ENCODE peak calls at places on chromosomes 4 and X, in four cellular contexts. One of them, this sample, is unnamed.

GRCh38 chr4:158970786-158971185 is 132.1 kb upstream of the RAPGEF2 start:
- DNase-seq in suprapubic skin: no peak
- DNase-seq in pancreas: no peak
- DNase-seq in fibroblast of lung: peak; percentile 39
- DNase-seq in this sample: no peak

GRCh38 chrX:13254870-13255269 is 65.0 kb downstream of the ATXN3L start:
- DNase-seq in fibroblast of lung: no peak
- DNase-seq in suprapubic skin: no peak
- DNase-seq in pancreas: no peak
- DNase-seq in this sample: no peak

GRCh38 chr4:54228064-54228527 is 997 bp upstream of the PDGFRA start:
- DNase-seq in pancreas: peak; percentile 53
- DNase-seq in suprapubic skin: peak; percentile 83
- DNase-seq in fibroblast of lung: peak; percentile 68
- DNase-seq in this sample: peak; percentile 83

GRCh38 chrX:18895157-18895952 is 88.6 kb downstream of the PHKA2 start:
- DNase-seq in pancreas: no peak
- DNase-seq in fibroblast of lung: no peak
- DNase-seq in suprapubic skin: peak; percentile 39
- DNase-seq in this sample: no peak

GRCh38 chr4:113248320-113248719 is 198.9 kb downstream of the ANK2 start:
- DNase-seq in suprapubic skin: no peak
- DNase-seq in fibroblast of lung: no peak
- DNase-seq in pancreas: no peak
- DNase-seq in this sample: no peak

GRCh38 chr4:57442834-57443291 is 332.7 kb upstream of the IGFBP7 start:
- DNase-seq in pancreas: peak; percentile 26
- DNase-seq in fibroblast of lung: peak; percentile 29
- DNase-seq in suprapubic skin: no peak
- DNase-seq in this sample: no peak

GRCh38 chrX:17535229-17535628 is 160.2 kb downstream of the NHS start:
- DNase-seq in pancreas: peak; percentile 50
- DNase-seq in suprapubic skin: no peak
- DNase-seq in fibroblast of lung: no peak
- DNase-seq in this sample: no peak

GRCh38 chrX:2500681-2501151 is at the start of the genes DHRSX and ZBED1:
- DNase-seq in suprapubic skin: no peak
- DNase-seq in fibroblast of lung: peak; percentile 26
- DNase-seq in pancreas: peak; percentile 53
- DNase-seq in this sample: peak; percentile 92

GRCh38 chr4:15744016-15744415 is 34.1 kb upstream of the CD38 start:
- DNase-seq in suprapubic skin: no peak
- DNase-seq in pancreas: no peak
- DNase-seq in fibroblast of lung: peak; percentile 78
- DNase-seq in this sample: no peak

GRCh38 chr4:114208747-114209146 is 229.3 kb upstream of the ARSJ start:
- DNase-seq in fibroblast of lung: peak; percentile 49
- DNase-seq in pancreas: no peak
- DNase-seq in suprapubic skin: no peak
- DNase-seq in this sample: no peak

GRCh38 chr4:100738388-100739165 is 220.8 kb upstream of the EMCN start:
- DNase-seq in fibroblast of lung: peak; percentile 98
- DNase-seq in pancreas: no peak
- DNase-seq in suprapubic skin: no peak
- DNase-seq in this sample: no peak

GRCh38 chr4:32985256-32985655 is 2265.1 kb downstream of the PCDH7 start:
- DNase-seq in suprapubic skin: no peak
- DNase-seq in pancreas: no peak
- DNase-seq in fibroblast of lung: peak; percentile 40
- DNase-seq in this sample: no peak

GRCh38 chr4:125650557-125650956 is 335.8 kb downstream of the FAT4 start:
- DNase-seq in pancreas: no peak
- DNase-seq in fibroblast of lung: no peak
- DNase-seq in suprapubic skin: no peak
- DNase-seq in this sample: no peak

GRCh38 chr4:2938906-2939305 is 24.3 kb downstream of the NOP14 start:
- DNase-seq in suprapubic skin: peak; percentile 59
- DNase-seq in fibroblast of lung: no peak
- DNase-seq in pancreas: peak; percentile 18
- DNase-seq in this sample: no peak

GRCh38 chr4:37666625-37667071 is 19.5 kb downstream of the RELL1 start:
- DNase-seq in suprapubic skin: no peak
- DNase-seq in pancreas: no peak
- DNase-seq in fibroblast of lung: peak; percentile 94
- DNase-seq in this sample: no peak

GRCh38 chr4:46442963-46443362 is 53.0 kb upstream of the GABRA2 start:
- DNase-seq in suprapubic skin: no peak
- DNase-seq in fibroblast of lung: no peak
- DNase-seq in pancreas: no peak
- DNase-seq in this sample: no peak

GRCh38 chr4:119105605-119106004 is 30.0 kb upstream of the MYOZ2 start:
- DNase-seq in fibroblast of lung: no peak
- DNase-seq in suprapubic skin: no peak
- DNase-seq in pancreas: no peak
- DNase-seq in this sample: no peak

GRCh38 chr4:84971319-84971932 is 4.9 kb upstream of the WDFY3 start:
- DNase-seq in pancreas: no peak
- DNase-seq in suprapubic skin: no peak
- DNase-seq in fibroblast of lung: peak; percentile 52
- DNase-seq in this sample: no peak

GRCh38 chr4:112910109-112910736 is 139.2 kb upstream of the ANK2 start:
- DNase-seq in fibroblast of lung: peak; percentile 68
- DNase-seq in pancreas: no peak
- DNase-seq in suprapubic skin: no peak
- DNase-seq in this sample: no peak

GRCh38 chr4:1720163-1720983 is 750 bp downstream of the TMEM129 start:
- DNase-seq in fibroblast of lung: peak; percentile 47
- DNase-seq in pancreas: peak; percentile 76
- DNase-seq in suprapubic skin: no peak
- DNase-seq in this sample: peak; percentile 75

GRCh38 chrX:69321006-69321655 is 155.9 kb upstream of the PJA1 start:
- DNase-seq in fibroblast of lung: no peak
- DNase-seq in pancreas: no peak
- DNase-seq in suprapubic skin: no peak
- DNase-seq in this sample: no peak

GRCh38 chr4:173503330-173504180 is 26.5 kb downstream of the HAND2 start:
- DNase-seq in suprapubic skin: no peak
- DNase-seq in pancreas: no peak
- DNase-seq in fibroblast of lung: no peak
- DNase-seq in this sample: no peak

GRCh38 chrX:143934542-143934941 is 50.7 kb downstream of the UBE2NL start:
- DNase-seq in pancreas: no peak
- DNase-seq in fibroblast of lung: no peak
- DNase-seq in suprapubic skin: no peak
- DNase-seq in this sample: no peak

GRCh38 chr4:153643406-153644016 is 40.6 kb upstream of the TLR2 start:
- DNase-seq in fibroblast of lung: peak; percentile 48
- DNase-seq in pancreas: no peak
- DNase-seq in suprapubic skin: no peak
- DNase-seq in this sample: no peak

GRCh38 chr4:128832253-128832641 is 22.7 kb downstream of the JADE1 start:
- DNase-seq in fibroblast of lung: no peak
- DNase-seq in pancreas: no peak
- DNase-seq in suprapubic skin: no peak
- DNase-seq in this sample: no peak

GRCh38 chr4:52659722-52660261 is 691 bp upstream of the USP46 start:
- DNase-seq in suprapubic skin: peak; percentile 82
- DNase-seq in pancreas: peak; percentile 76
- DNase-seq in fibroblast of lung: peak; percentile 23
- DNase-seq in this sample: peak; percentile 87

GRCh38 chr4:186770446-186771175 is 47.0 kb upstream of the FAT1 start:
- DNase-seq in fibroblast of lung: peak; percentile 85
- DNase-seq in suprapubic skin: no peak
- DNase-seq in pancreas: no peak
- DNase-seq in this sample: no peak

GRCh38 chr4:52957220-52957686 is 95.1 kb downstream of the RASL11B start:
- DNase-seq in fibroblast of lung: peak; percentile 40
- DNase-seq in pancreas: no peak
- DNase-seq in suprapubic skin: no peak
- DNase-seq in this sample: no peak

GRCh38 chrX:121236040-121236439 is 188.6 kb downstream of the GLUD2 start:
- DNase-seq in fibroblast of lung: no peak
- DNase-seq in pancreas: no peak
- DNase-seq in suprapubic skin: no peak
- DNase-seq in this sample: no peak

GRCh38 chr4:88147799-88148217 is 10.6 kb downstream of the ABCG2 start:
- DNase-seq in fibroblast of lung: no peak
- DNase-seq in pancreas: no peak
- DNase-seq in suprapubic skin: no peak
- DNase-seq in this sample: no peak

GRCh38 chr4:142088906-142089305 is 452.5 kb downstream of the IL15 start:
- DNase-seq in fibroblast of lung: peak; percentile 69
- DNase-seq in pancreas: no peak
- DNase-seq in suprapubic skin: no peak
- DNase-seq in this sample: no peak

DNA sequence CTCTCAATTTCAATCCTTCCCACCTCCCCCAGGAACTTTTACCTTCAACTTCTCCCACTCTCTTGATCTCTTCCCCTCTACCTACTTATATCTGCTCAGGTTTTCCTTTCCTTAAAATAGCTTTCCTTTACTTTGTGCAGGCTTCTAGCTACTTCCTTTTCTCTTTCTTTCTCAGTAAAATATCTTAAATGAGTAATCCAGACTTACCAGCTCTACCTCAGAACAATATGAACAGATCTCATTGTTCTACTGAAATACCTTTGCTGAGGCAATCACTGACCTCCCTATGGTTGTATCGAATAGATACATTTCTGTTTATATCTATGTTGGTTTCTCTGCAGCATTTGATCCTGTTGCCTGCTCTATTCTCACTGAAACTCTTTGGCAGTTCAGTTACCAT is 86.7 kb upstream of the WDR44 start:
- DNase-seq in fibroblast of lung: no peak
- DNase-seq in suprapubic skin: no peak
- DNase-seq in pancreas: no peak
- DNase-seq in this sample: no peak
- H3K4me3 ChIP-seq in fibroblast of lung: no peak overlapping the region
- H3K4me3 ChIP-seq in suprapubic skin: no peak overlapping the region
- H3K4me3 ChIP-seq in pancreas: no peak overlapping the region
- H3K4me3 ChIP-seq in this sample: no peak overlapping the region

DNA sequence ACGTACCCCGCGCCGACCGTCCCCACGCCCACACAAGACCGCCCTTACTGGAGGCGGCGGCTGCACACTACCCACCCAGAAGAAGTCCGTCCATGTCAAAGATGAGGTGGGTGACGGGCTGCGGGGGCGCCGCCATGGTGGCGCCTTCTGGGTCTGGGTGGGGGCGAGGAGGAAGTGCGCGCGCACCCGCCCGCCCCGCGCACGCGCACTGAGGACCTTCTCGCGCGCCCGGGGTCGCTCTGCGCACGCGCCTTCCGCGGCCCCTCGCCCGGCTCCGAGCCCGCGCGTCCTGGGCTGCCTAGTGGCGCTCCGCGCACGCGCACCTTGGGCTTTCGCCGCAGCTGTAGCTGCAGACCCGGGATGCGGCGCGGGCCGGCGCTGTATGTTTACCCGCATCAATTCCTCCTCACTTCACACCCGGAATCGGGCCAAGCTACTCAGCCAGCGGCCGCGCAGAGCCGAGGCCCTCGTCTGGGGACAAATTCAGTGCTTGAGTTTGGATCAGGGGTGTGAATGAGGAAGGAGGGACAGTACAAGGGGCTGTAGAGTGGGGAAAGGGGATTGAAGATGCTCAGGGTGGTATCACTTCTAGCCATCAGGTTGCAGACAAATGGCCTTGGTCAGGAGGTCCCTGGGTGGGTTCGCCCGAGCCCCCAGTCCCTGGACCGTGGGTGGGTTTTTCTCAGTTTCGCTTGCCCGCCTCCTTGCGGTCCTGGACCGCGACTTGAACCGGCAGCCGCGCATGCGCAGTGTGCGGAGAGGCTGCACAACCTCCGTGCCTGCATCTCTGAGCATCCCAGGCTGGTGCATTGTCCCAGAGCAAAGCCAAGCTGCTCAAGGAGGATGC is at the start of gene PUDP:
- DNase-seq in fibroblast of lung: peak; percentile 71
- DNase-seq in suprapubic skin: peak; percentile 90
- DNase-seq in pancreas: peak; percentile 93
- DNase-seq in this sample: peak; percentile 93
- TF ChIP-seq CTCF in fibroblast of lung: peak; percentile 13
- TF ChIP-seq CTCF in suprapubic skin: no peak
- TF ChIP-seq CTCF in pancreas: peak; percentile 15
- TF ChIP-seq CTCF in this sample: peak; percentile 25

GRCh38 chrX:134177527-134177926 is 59.5 kb upstream of the CCDC160 start:
- DNase-seq in suprapubic skin: no peak
- DNase-seq in pancreas: no peak
- DNase-seq in fibroblast of lung: no peak
- DNase-seq in this sample: no peak
- H3K4me3 ChIP-seq in suprapubic skin: no peak overlapping the region
- H3K4me3 ChIP-seq in pancreas: no peak overlapping the region
- H3K4me3 ChIP-seq in fibroblast of lung: no peak overlapping the region
- H3K4me3 ChIP-seq in this sample: no peak overlapping the region

GRCh38 chrX:47958943-47959342 is 44.8 kb downstream of the ZNF182 start:
- DNase-seq in fibroblast of lung: no peak
- DNase-seq in pancreas: no peak
- DNase-seq in suprapubic skin: no peak
- DNase-seq in this sample: no peak
- TF ChIP-seq CTCF in fibroblast of lung: no peak
- TF ChIP-seq CTCF in pancreas: no peak
- TF ChIP-seq CTCF in suprapubic skin: no peak
- TF ChIP-seq CTCF in this sample: peak; percentile 24

GRCh38 chrX:126167560-126167959 is 1.5 kb upstream of the DCAF12L2 start:
- DNase-seq in suprapubic skin: no peak
- DNase-seq in fibroblast of lung: no peak
- DNase-seq in pancreas: no peak
- DNase-seq in this sample: no peak

GRCh38 chrX:126164689-126165400 is 1.2 kb downstream of the DCAF12L2 start:
- DNase-seq in pancreas: peak; percentile 33
- DNase-seq in suprapubic skin: no peak
- DNase-seq in fibroblast of lung: no peak
- DNase-seq in this sample: peak; percentile 47

GRCh38 chrX:126165401-126165720 is 728 bp downstream of the DCAF12L2 start:
- DNase-seq in suprapubic skin: no peak
- DNase-seq in pancreas: peak; percentile 25
- DNase-seq in fibroblast of lung: no peak
- DNase-seq in this sample: no peak

GRCh38 chrX:126170715-126171114 is 4.6 kb upstream of the DCAF12L2 start:
- DNase-seq in pancreas: no peak
- DNase-seq in fibroblast of lung: no peak
- DNase-seq in suprapubic skin: no peak
- DNase-seq in this sample: no peak

GRCh38 chrX:126165721-126166401 is at the start of gene DCAF12L2:
- DNase-seq in pancreas: no peak
- DNase-seq in fibroblast of lung: no peak
- DNase-seq in suprapubic skin: no peak
- DNase-seq in this sample: peak; percentile 22
- H3K4me3 ChIP-seq in pancreas: no peak within 1 kb of the TSS
- H3K4me3 ChIP-seq in fibroblast of lung: no peak within 1 kb of the TSS
- H3K4me3 ChIP-seq in suprapubic skin: peak within 1 kb of the TSS; percentile 45
- H3K4me3 ChIP-seq in this sample: no peak within 1 kb of the TSS

DNA sequence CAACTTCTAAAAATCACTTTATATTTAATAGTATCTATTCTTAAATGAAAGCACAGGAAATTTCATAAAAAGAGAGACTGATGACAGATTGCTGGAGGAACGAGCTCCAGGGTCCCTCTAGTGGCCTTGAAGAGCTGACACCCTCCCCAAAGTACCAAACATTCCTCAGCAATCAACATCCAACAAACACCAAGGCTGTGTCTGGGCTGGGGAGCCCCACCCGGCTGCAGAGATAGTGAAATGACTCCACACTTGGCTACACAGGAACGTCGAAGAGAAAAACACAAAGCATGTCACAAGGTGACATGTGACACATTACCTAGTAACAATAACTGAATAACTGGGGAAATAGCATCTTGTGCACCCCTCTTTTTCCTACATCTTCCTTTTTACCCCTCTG is 45.6 kb downstream of the SLC39A8 start:
- DNase-seq in pancreas: no peak
- DNase-seq in fibroblast of lung: peak; percentile 64
- DNase-seq in suprapubic skin: no peak
- DNase-seq in this sample: no peak
- TF ChIP-seq CTCF in pancreas: no peak
- TF ChIP-seq CTCF in fibroblast of lung: peak; percentile 54
- TF ChIP-seq CTCF in suprapubic skin: no peak
- TF ChIP-seq CTCF in this sample: peak; percentile 39